ENCODE peak calls at places on chromosomes 3 and 15, in ten cellular contexts. I, R, Q, J, H, K, G, F, N and C are unnamed samples.

GRCh38 chr15:31023841-31024240 is 32.4 kb upstream of the MTMR10 start:
- DNase-seq in I (no peak), R (no peak), Q (no peak), J (no peak), H (no peak), K (no peak), G (no peak), F (no peak), N (no peak), C (no peak)

GRCh38 chr15:47870956-47871625 is 153.8 kb downstream of the SEMA6D start:
- DNase-seq in I (peak), R (no peak), Q (no peak), J (peak), H (no peak), K (no peak), G (no peak), F (no peak), N (no peak), C (no peak)

GRCh38 chr3:32181801-32182200 is 56.7 kb upstream of the CMTM8 start:
- DNase-seq in I (no peak), R (no peak), Q (no peak), J (no peak), H (no peak), K (no peak), G (no peak), F (no peak), N (no peak), C (no peak)

GRCh38 chr3:37944243-37944955 is 46.2 kb upstream of the VILL start:
- DNase-seq in I (no peak), R (no peak), Q (no peak), J (no peak), H (no peak), K (no peak), G (no peak), F (no peak), N (no peak), C (no peak)

GRCh38 chr3:163490119-163490518 is 1588.2 kb downstream of the SI start:
- DNase-seq in I (peak), R (no peak), Q (no peak), J (no peak), H (peak), K (no peak), G (no peak), F (no peak), N (peak), C (no peak)

GRCh38 chr3:55899887-55900286 is 412.8 kb upstream of the WNT5A start:
- DNase-seq in I (no peak), R (no peak), Q (no peak), J (peak), H (peak), K (no peak), G (no peak), F (no peak), N (no peak), C (no peak)

GRCh38 chr3:74539879-74540278 is 74.6 kb downstream of the CNTN3 start:
- DNase-seq in I (no peak), R (no peak), Q (no peak), J (no peak), H (no peak), K (no peak), G (no peak), F (no peak), N (no peak), C (no peak)

GRCh38 chr15:65789105-65789504 is 3.0 kb downstream of the DENND4A start:
- DNase-seq in I (no peak), R (no peak), Q (no peak), J (no peak), H (no peak), K (no peak), G (no peak), F (no peak), N (no peak), C (no peak)

GRCh38 chr3:86087160-86087871 is 903.6 kb downstream of the VGLL3 start:
- DNase-seq in I (no peak), R (no peak), Q (no peak), J (no peak), H (no peak), K (no peak), G (no peak), F (no peak), N (no peak), C (no peak)

GRCh38 chr3:190366145-190366544 is 21.8 kb upstream of the CLDN16 start:
- DNase-seq in I (peak), R (no peak), Q (no peak), J (peak), H (no peak), K (no peak), G (no peak), F (no peak), N (no peak), C (no peak)

GRCh38 chr3:177441813-177442646 is 244.7 kb upstream of the TBL1XR1 start:
- DNase-seq in I (no peak), R (no peak), Q (no peak), J (peak), H (peak), K (no peak), G (no peak), F (no peak), N (peak), C (no peak)

GRCh38 chr15:84634228-84634837 is 19.8 kb downstream of the WDR73 start:
- DNase-seq in I (no peak), R (no peak), Q (no peak), J (peak), H (no peak), K (no peak), G (no peak), F (no peak), N (no peak), C (no peak)

GRCh38 chr3:180306691-180307090 is 270.0 kb upstream of the PEX5L start:
- DNase-seq in I (peak), R (peak), Q (peak), J (peak), H (no peak), K (no peak), G (no peak), F (no peak), N (no peak), C (no peak)

GRCh38 chr15:22895465-22896190 is 57.2 kb downstream of the NIPA2 start:
- DNase-seq in I (no peak), R (peak), Q (peak), J (peak), H (peak), K (no peak), G (no peak), F (no peak), N (no peak), C (no peak)

GRCh38 chr3:27721717-27722564 is at the start of gene EOMES:
- DNase-seq in I (peak), R (no peak), Q (no peak), J (peak), H (peak), K (no peak), G (peak), F (no peak), N (peak), C (no peak)

GRCh38 chr15:80875568-80875967 is 96.4 kb downstream of the CEMIP start:
- DNase-seq in I (no peak), R (no peak), Q (no peak), J (peak), H (no peak), K (no peak), G (no peak), F (no peak), N (no peak), C (no peak)

GRCh38 chr3:26108846-26109489 is 319.1 kb downstream of the OXSM start:
- DNase-seq in I (no peak), R (no peak), Q (no peak), J (no peak), H (no peak), K (no peak), G (no peak), F (no peak), N (no peak), C (no peak)

GRCh38 chr3:41503998-41504623 is 304.8 kb downstream of the CTNNB1 start:
- DNase-seq in I (no peak), R (no peak), Q (no peak), J (no peak), H (no peak), K (no peak), G (no peak), F (no peak), N (no peak), C (no peak)

GRCh38 chr15:85858586-85859375 is 64.1 kb upstream of the KLHL25 start:
- DNase-seq in I (peak), R (no peak), Q (peak), J (peak), H (peak), K (no peak), G (peak), F (peak), N (no peak), C (peak)

GRCh38 chr3:138812806-138813205 is 21.9 kb downstream of the PIK3CB start:
- DNase-seq in I (no peak), R (no peak), Q (no peak), J (peak), H (no peak), K (no peak), G (no peak), F (no peak), N (no peak), C (no peak)

GRCh38 chr15:77503240-77503639 is 82.6 kb downstream of the HMG20A start:
- DNase-seq in I (no peak), R (no peak), Q (no peak), J (no peak), H (no peak), K (no peak), G (no peak), F (no peak), N (no peak), C (no peak)

GRCh38 chr3:155714295-155714718 is 30.6 kb downstream of the PLCH1 start:
- DNase-seq in I (no peak), R (no peak), Q (no peak), J (no peak), H (no peak), K (no peak), G (no peak), F (no peak), N (no peak), C (no peak)

GRCh38 chr15:57961919-57962318 is 103.6 kb downstream of the ALDH1A2 start:
- DNase-seq in I (no peak), R (no peak), Q (no peak), J (no peak), H (no peak), K (no peak), G (no peak), F (no peak), N (no peak), C (no peak)

GRCh38 chr3:76044601-76045600 is 259.6 kb upstream of the ZNF717 start:
- DNase-seq in I (peak), R (no peak), Q (no peak), J (no peak), H (peak), K (no peak), G (no peak), F (no peak), N (no peak), C (no peak)

GRCh38 chr3:46656778-46657556 is 36.5 kb downstream of the ALS2CL start:
- DNase-seq in I (no peak), R (no peak), Q (no peak), J (no peak), H (no peak), K (no peak), G (no peak), F (no peak), N (no peak), C (no peak)

GRCh38 chr15:91860498-91860897 is 7.0 kb downstream of the SLCO3A1 start:
- DNase-seq in I (no peak), R (no peak), Q (no peak), J (no peak), H (no peak), K (no peak), G (no peak), F (no peak), N (no peak), C (no peak)

GRCh38 chr15:100235030-100235617 is 106.7 kb downstream of the ADAMTS17 start:
- DNase-seq in I (no peak), R (no peak), Q (no peak), J (no peak), H (no peak), K (no peak), G (no peak), F (no peak), N (no peak), C (no peak)

GRCh38 chr15:82621970-82622369 is 25.2 kb downstream of the CPEB1 start:
- DNase-seq in I (peak), R (no peak), Q (no peak), J (no peak), H (no peak), K (no peak), G (no peak), F (no peak), N (no peak), C (no peak)
- TF ChIP-seq CTCF in I (peak), R (peak), Q (peak), J (peak), H (no peak), K (no peak), G (no peak), F (no peak), N (no peak), C (no peak)

GRCh38 chr3:193229851-193230250 is 11.2 kb upstream of the PLAAT1 start:
- DNase-seq in I (no peak), R (no peak), Q (no peak), J (no peak), H (no peak), K (no peak), G (no peak), F (no peak), N (no peak), C (no peak)
- TF ChIP-seq CTCF in I (no peak), R (no peak), Q (no peak), J (no peak), H (no peak), K (no peak), G (no peak), F (no peak), N (no peak), C (no peak)

GRCh38 chr15:48974865-48975264 is 11.1 kb upstream of the SHC4 start:
- DNase-seq in I (peak), R (no peak), Q (no peak), J (no peak), H (no peak), K (no peak), G (no peak), F (no peak), N (no peak), C (no peak)
- TF ChIP-seq CTCF in I (no peak), R (no peak), Q (no peak), J (peak), H (no peak), K (no peak), G (no peak), F (no peak), N (no peak), C (no peak)

GRCh38 chr3:69386535-69387385 is 872 bp upstream of the FRMD4B start:
- DNase-seq in I (no peak), R (no peak), Q (no peak), J (no peak), H (no peak), K (no peak), G (no peak), F (no peak), N (no peak), C (no peak)
- TF ChIP-seq CTCF in I (no peak), R (no peak), Q (no peak), J (no peak), H (no peak), K (no peak), G (no peak), F (no peak), N (no peak), C (no peak)

DNA sequence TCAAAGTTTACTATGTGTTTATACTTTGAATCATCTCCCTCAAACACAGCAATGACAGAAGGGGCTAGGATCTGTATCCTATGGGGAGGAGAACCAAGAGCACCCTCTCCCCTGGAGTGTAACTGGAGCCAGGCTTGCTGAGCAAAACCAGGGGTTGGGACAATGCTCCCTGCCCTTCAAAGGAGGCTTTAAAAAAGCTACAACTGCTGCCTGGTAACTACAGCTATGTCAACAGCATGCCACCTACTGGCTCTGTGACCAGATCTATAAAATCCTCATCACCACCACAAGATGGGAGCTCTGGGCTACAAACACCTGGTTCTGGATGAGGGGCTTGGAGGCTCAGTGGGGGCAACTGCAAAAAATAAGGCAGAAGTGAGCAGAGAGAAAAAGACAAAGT is 61.9 kb downstream of the ANO10 start:
- DNase-seq in I (no peak), R (no peak), Q (no peak), J (no peak), H (no peak), K (no peak), G (no peak), F (no peak), N (no peak), C (no peak)
- TF ChIP-seq CTCF in I (no peak), R (peak), Q (no peak), J (no peak), H (no peak), K (no peak), G (no peak), F (no peak), N (no peak), C (no peak)